ENCODE peak calls at places on chromosome 14, in nine cellular contexts. One of them, this sample, is unnamed.

GRCh38 chr14:100587248-100587762 is at the start of gene BEGAIN:
- DNase-seq in stimulated activated CD4-positive, alpha-beta T cell treated with anti-CD3 and anti-CD28 coated beads, Interleukin-4, amount 100 ng/mL, for 24 hours: no peak
- DNase-seq in MCF 10A: no peak
- DNase-seq in endothelial cell: no peak
- DNase-seq in activated T-helper 1 cell treated with anti-CD3 and anti-CD28 coated beads, Interleukin-2, amount 50 U/mL, for 16 hours: no peak
- DNase-seq in AG04450: no peak
- DNase-seq in fibroblast of pulmonary artery: no peak
- DNase-seq in CD8-positive, alpha-beta memory T cell: no peak
- DNase-seq in NCI-H446 treated with DMSO at 0.1 percent for 48 hours: no peak
- DNase-seq in this sample: peak

GRCh38 chr14:33709711-33710110 is 241.2 kb downstream of the EGLN3 start:
- DNase-seq in stimulated activated CD4-positive, alpha-beta T cell treated with anti-CD3 and anti-CD28 coated beads, Interleukin-4, amount 100 ng/mL, for 24 hours: no peak
- DNase-seq in MCF 10A: no peak
- DNase-seq in endothelial cell: no peak
- DNase-seq in activated T-helper 1 cell treated with anti-CD3 and anti-CD28 coated beads, Interleukin-2, amount 50 U/mL, for 16 hours: no peak
- DNase-seq in AG04450: no peak
- DNase-seq in fibroblast of pulmonary artery: no peak
- DNase-seq in CD8-positive, alpha-beta memory T cell: no peak
- DNase-seq in NCI-H446 treated with DMSO at 0.1 percent for 48 hours: no peak
- DNase-seq in this sample: no peak

GRCh38 chr14:34665785-34666425 is 36.0 kb upstream of the SNX6 start:
- DNase-seq in stimulated activated CD4-positive, alpha-beta T cell treated with anti-CD3 and anti-CD28 coated beads, Interleukin-4, amount 100 ng/mL, for 24 hours: peak
- DNase-seq in MCF 10A: peak
- DNase-seq in endothelial cell: no peak
- DNase-seq in activated T-helper 1 cell treated with anti-CD3 and anti-CD28 coated beads, Interleukin-2, amount 50 U/mL, for 16 hours: no peak
- DNase-seq in AG04450: peak
- DNase-seq in fibroblast of pulmonary artery: peak
- DNase-seq in CD8-positive, alpha-beta memory T cell: no peak
- DNase-seq in NCI-H446 treated with DMSO at 0.1 percent for 48 hours: no peak
- DNase-seq in this sample: no peak

GRCh38 chr14:20652996-20653975 is 11.8 kb upstream of the OR6S1 start:
- DNase-seq in stimulated activated CD4-positive, alpha-beta T cell treated with anti-CD3 and anti-CD28 coated beads, Interleukin-4, amount 100 ng/mL, for 24 hours: peak
- DNase-seq in MCF 10A: peak
- DNase-seq in endothelial cell: peak
- DNase-seq in activated T-helper 1 cell treated with anti-CD3 and anti-CD28 coated beads, Interleukin-2, amount 50 U/mL, for 16 hours: no peak
- DNase-seq in AG04450: no peak
- DNase-seq in fibroblast of pulmonary artery: peak
- DNase-seq in CD8-positive, alpha-beta memory T cell: no peak
- DNase-seq in NCI-H446 treated with DMSO at 0.1 percent for 48 hours: no peak
- DNase-seq in this sample: no peak

GRCh38 chr14:64708148-64709004 is 4.2 kb downstream of the PLEKHG3 start:
- DNase-seq in stimulated activated CD4-positive, alpha-beta T cell treated with anti-CD3 and anti-CD28 coated beads, Interleukin-4, amount 100 ng/mL, for 24 hours: no peak
- DNase-seq in MCF 10A: peak
- DNase-seq in endothelial cell: no peak
- DNase-seq in activated T-helper 1 cell treated with anti-CD3 and anti-CD28 coated beads, Interleukin-2, amount 50 U/mL, for 16 hours: no peak
- DNase-seq in AG04450: no peak
- DNase-seq in fibroblast of pulmonary artery: no peak
- DNase-seq in CD8-positive, alpha-beta memory T cell: peak
- DNase-seq in NCI-H446 treated with DMSO at 0.1 percent for 48 hours: no peak
- DNase-seq in this sample: no peak

GRCh38 chr14:50320279-50320678 is 8.2 kb downstream of the DMAC2L start:
- DNase-seq in stimulated activated CD4-positive, alpha-beta T cell treated with anti-CD3 and anti-CD28 coated beads, Interleukin-4, amount 100 ng/mL, for 24 hours: peak
- DNase-seq in MCF 10A: no peak
- DNase-seq in endothelial cell: no peak
- DNase-seq in activated T-helper 1 cell treated with anti-CD3 and anti-CD28 coated beads, Interleukin-2, amount 50 U/mL, for 16 hours: no peak
- DNase-seq in AG04450: no peak
- DNase-seq in fibroblast of pulmonary artery: peak
- DNase-seq in CD8-positive, alpha-beta memory T cell: no peak
- DNase-seq in NCI-H446 treated with DMSO at 0.1 percent for 48 hours: no peak
- DNase-seq in this sample: no peak

GRCh38 chr14:79473676-79474075 is 737.6 kb downstream of the DIO2 start:
- DNase-seq in stimulated activated CD4-positive, alpha-beta T cell treated with anti-CD3 and anti-CD28 coated beads, Interleukin-4, amount 100 ng/mL, for 24 hours: no peak
- DNase-seq in MCF 10A: no peak
- DNase-seq in endothelial cell: no peak
- DNase-seq in activated T-helper 1 cell treated with anti-CD3 and anti-CD28 coated beads, Interleukin-2, amount 50 U/mL, for 16 hours: no peak
- DNase-seq in AG04450: no peak
- DNase-seq in fibroblast of pulmonary artery: no peak
- DNase-seq in CD8-positive, alpha-beta memory T cell: no peak
- DNase-seq in NCI-H446 treated with DMSO at 0.1 percent for 48 hours: peak
- DNase-seq in this sample: no peak

GRCh38 chr14:54625158-54625557 is 58.2 kb downstream of the SAMD4A start:
- DNase-seq in stimulated activated CD4-positive, alpha-beta T cell treated with anti-CD3 and anti-CD28 coated beads, Interleukin-4, amount 100 ng/mL, for 24 hours: no peak
- DNase-seq in MCF 10A: peak
- DNase-seq in endothelial cell: no peak
- DNase-seq in activated T-helper 1 cell treated with anti-CD3 and anti-CD28 coated beads, Interleukin-2, amount 50 U/mL, for 16 hours: no peak
- DNase-seq in AG04450: peak
- DNase-seq in fibroblast of pulmonary artery: peak
- DNase-seq in CD8-positive, alpha-beta memory T cell: no peak
- DNase-seq in NCI-H446 treated with DMSO at 0.1 percent for 48 hours: no peak
- DNase-seq in this sample: no peak

GRCh38 chr14:75165586-75166391 is 10.6 kb downstream of the TMED10 start:
- DNase-seq in stimulated activated CD4-positive, alpha-beta T cell treated with anti-CD3 and anti-CD28 coated beads, Interleukin-4, amount 100 ng/mL, for 24 hours: no peak
- DNase-seq in MCF 10A: no peak
- DNase-seq in endothelial cell: no peak
- DNase-seq in activated T-helper 1 cell treated with anti-CD3 and anti-CD28 coated beads, Interleukin-2, amount 50 U/mL, for 16 hours: no peak
- DNase-seq in AG04450: no peak
- DNase-seq in fibroblast of pulmonary artery: peak
- DNase-seq in CD8-positive, alpha-beta memory T cell: no peak
- DNase-seq in NCI-H446 treated with DMSO at 0.1 percent for 48 hours: no peak
- DNase-seq in this sample: no peak

GRCh38 chr14:37447883-37448391 is 147.1 kb downstream of the FOXA1 start:
- DNase-seq in stimulated activated CD4-positive, alpha-beta T cell treated with anti-CD3 and anti-CD28 coated beads, Interleukin-4, amount 100 ng/mL, for 24 hours: no peak
- DNase-seq in MCF 10A: no peak
- DNase-seq in endothelial cell: no peak
- DNase-seq in activated T-helper 1 cell treated with anti-CD3 and anti-CD28 coated beads, Interleukin-2, amount 50 U/mL, for 16 hours: no peak
- DNase-seq in AG04450: no peak
- DNase-seq in fibroblast of pulmonary artery: no peak
- DNase-seq in CD8-positive, alpha-beta memory T cell: no peak
- DNase-seq in NCI-H446 treated with DMSO at 0.1 percent for 48 hours: no peak
- DNase-seq in this sample: no peak

GRCh38 chr14:96197969-96198368 is 6.7 kb upstream of the BDKRB2 start:
- DNase-seq in stimulated activated CD4-positive, alpha-beta T cell treated with anti-CD3 and anti-CD28 coated beads, Interleukin-4, amount 100 ng/mL, for 24 hours: no peak
- DNase-seq in MCF 10A: no peak
- DNase-seq in endothelial cell: no peak
- DNase-seq in activated T-helper 1 cell treated with anti-CD3 and anti-CD28 coated beads, Interleukin-2, amount 50 U/mL, for 16 hours: no peak
- DNase-seq in AG04450: no peak
- DNase-seq in fibroblast of pulmonary artery: no peak
- DNase-seq in CD8-positive, alpha-beta memory T cell: no peak
- DNase-seq in NCI-H446 treated with DMSO at 0.1 percent for 48 hours: no peak
- DNase-seq in this sample: no peak

GRCh38 chr14:22887260-22887989 is 4.4 kb downstream of the REM2 start:
- DNase-seq in stimulated activated CD4-positive, alpha-beta T cell treated with anti-CD3 and anti-CD28 coated beads, Interleukin-4, amount 100 ng/mL, for 24 hours: peak
- DNase-seq in MCF 10A: peak
- DNase-seq in endothelial cell: peak
- DNase-seq in activated T-helper 1 cell treated with anti-CD3 and anti-CD28 coated beads, Interleukin-2, amount 50 U/mL, for 16 hours: no peak
- DNase-seq in AG04450: no peak
- DNase-seq in fibroblast of pulmonary artery: peak
- DNase-seq in CD8-positive, alpha-beta memory T cell: no peak
- DNase-seq in NCI-H446 treated with DMSO at 0.1 percent for 48 hours: peak
- DNase-seq in this sample: peak

GRCh38 chr14:93936245-93936644 is 9.1 kb downstream of the FAM181A start:
- DNase-seq in stimulated activated CD4-positive, alpha-beta T cell treated with anti-CD3 and anti-CD28 coated beads, Interleukin-4, amount 100 ng/mL, for 24 hours: peak
- DNase-seq in MCF 10A: peak
- DNase-seq in endothelial cell: no peak
- DNase-seq in activated T-helper 1 cell treated with anti-CD3 and anti-CD28 coated beads, Interleukin-2, amount 50 U/mL, for 16 hours: no peak
- DNase-seq in AG04450: no peak
- DNase-seq in fibroblast of pulmonary artery: no peak
- DNase-seq in CD8-positive, alpha-beta memory T cell: no peak
- DNase-seq in NCI-H446 treated with DMSO at 0.1 percent for 48 hours: no peak
- DNase-seq in this sample: peak

GRCh38 chr14:93090826-93091583 is 24.7 kb downstream of the ITPK1 start:
- DNase-seq in stimulated activated CD4-positive, alpha-beta T cell treated with anti-CD3 and anti-CD28 coated beads, Interleukin-4, amount 100 ng/mL, for 24 hours: no peak
- DNase-seq in MCF 10A: no peak
- DNase-seq in endothelial cell: no peak
- DNase-seq in activated T-helper 1 cell treated with anti-CD3 and anti-CD28 coated beads, Interleukin-2, amount 50 U/mL, for 16 hours: no peak
- DNase-seq in AG04450: no peak
- DNase-seq in fibroblast of pulmonary artery: peak
- DNase-seq in CD8-positive, alpha-beta memory T cell: no peak
- DNase-seq in NCI-H446 treated with DMSO at 0.1 percent for 48 hours: peak
- DNase-seq in this sample: peak

GRCh38 chr14:85528882-85529585 is 910 bp upstream of the FLRT2 start:
- DNase-seq in stimulated activated CD4-positive, alpha-beta T cell treated with anti-CD3 and anti-CD28 coated beads, Interleukin-4, amount 100 ng/mL, for 24 hours: no peak
- DNase-seq in MCF 10A: peak
- DNase-seq in endothelial cell: no peak
- DNase-seq in activated T-helper 1 cell treated with anti-CD3 and anti-CD28 coated beads, Interleukin-2, amount 50 U/mL, for 16 hours: no peak
- DNase-seq in AG04450: no peak
- DNase-seq in fibroblast of pulmonary artery: peak
- DNase-seq in CD8-positive, alpha-beta memory T cell: no peak
- DNase-seq in NCI-H446 treated with DMSO at 0.1 percent for 48 hours: no peak
- DNase-seq in this sample: no peak

GRCh38 chr14:99157246-99157645 is 114.8 kb downstream of the BCL11B start:
- DNase-seq in stimulated activated CD4-positive, alpha-beta T cell treated with anti-CD3 and anti-CD28 coated beads, Interleukin-4, amount 100 ng/mL, for 24 hours: no peak
- DNase-seq in MCF 10A: no peak
- DNase-seq in endothelial cell: no peak
- DNase-seq in activated T-helper 1 cell treated with anti-CD3 and anti-CD28 coated beads, Interleukin-2, amount 50 U/mL, for 16 hours: no peak
- DNase-seq in AG04450: no peak
- DNase-seq in fibroblast of pulmonary artery: no peak
- DNase-seq in CD8-positive, alpha-beta memory T cell: no peak
- DNase-seq in NCI-H446 treated with DMSO at 0.1 percent for 48 hours: no peak
- DNase-seq in this sample: no peak

GRCh38 chr14:44589180-44589579 is 82.1 kb upstream of the FSCB start:
- DNase-seq in stimulated activated CD4-positive, alpha-beta T cell treated with anti-CD3 and anti-CD28 coated beads, Interleukin-4, amount 100 ng/mL, for 24 hours: no peak
- DNase-seq in MCF 10A: peak
- DNase-seq in endothelial cell: no peak
- DNase-seq in activated T-helper 1 cell treated with anti-CD3 and anti-CD28 coated beads, Interleukin-2, amount 50 U/mL, for 16 hours: no peak
- DNase-seq in AG04450: no peak
- DNase-seq in fibroblast of pulmonary artery: no peak
- DNase-seq in CD8-positive, alpha-beta memory T cell: no peak
- DNase-seq in NCI-H446 treated with DMSO at 0.1 percent for 48 hours: no peak
- DNase-seq in this sample: no peak

GRCh38 chr14:90397401-90398314 is 829 bp downstream of the CALM1 start:
- DNase-seq in stimulated activated CD4-positive, alpha-beta T cell treated with anti-CD3 and anti-CD28 coated beads, Interleukin-4, amount 100 ng/mL, for 24 hours: peak
- DNase-seq in MCF 10A: peak
- DNase-seq in endothelial cell: peak
- DNase-seq in activated T-helper 1 cell treated with anti-CD3 and anti-CD28 coated beads, Interleukin-2, amount 50 U/mL, for 16 hours: peak
- DNase-seq in AG04450: no peak
- DNase-seq in fibroblast of pulmonary artery: peak
- DNase-seq in CD8-positive, alpha-beta memory T cell: peak
- DNase-seq in NCI-H446 treated with DMSO at 0.1 percent for 48 hours: no peak
- DNase-seq in this sample: peak

GRCh38 chr14:95784137-95784536 is 70.2 kb upstream of the TCL1A start:
- DNase-seq in stimulated activated CD4-positive, alpha-beta T cell treated with anti-CD3 and anti-CD28 coated beads, Interleukin-4, amount 100 ng/mL, for 24 hours: peak
- DNase-seq in MCF 10A: peak
- DNase-seq in endothelial cell: peak
- DNase-seq in activated T-helper 1 cell treated with anti-CD3 and anti-CD28 coated beads, Interleukin-2, amount 50 U/mL, for 16 hours: no peak
- DNase-seq in AG04450: no peak
- DNase-seq in fibroblast of pulmonary artery: peak
- DNase-seq in CD8-positive, alpha-beta memory T cell: no peak
- DNase-seq in NCI-H446 treated with DMSO at 0.1 percent for 48 hours: no peak
- DNase-seq in this sample: no peak

GRCh38 chr14:91942128-91942527 is 5.4 kb downstream of the FBLN5 start:
- DNase-seq in stimulated activated CD4-positive, alpha-beta T cell treated with anti-CD3 and anti-CD28 coated beads, Interleukin-4, amount 100 ng/mL, for 24 hours: no peak
- DNase-seq in MCF 10A: no peak
- DNase-seq in endothelial cell: no peak
- DNase-seq in activated T-helper 1 cell treated with anti-CD3 and anti-CD28 coated beads, Interleukin-2, amount 50 U/mL, for 16 hours: no peak
- DNase-seq in AG04450: no peak
- DNase-seq in fibroblast of pulmonary artery: no peak
- DNase-seq in CD8-positive, alpha-beta memory T cell: no peak
- DNase-seq in NCI-H446 treated with DMSO at 0.1 percent for 48 hours: no peak
- DNase-seq in this sample: no peak

GRCh38 chr14:64467131-64467530 is 1.8 kb downstream of the AKAP5 start:
- DNase-seq in stimulated activated CD4-positive, alpha-beta T cell treated with anti-CD3 and anti-CD28 coated beads, Interleukin-4, amount 100 ng/mL, for 24 hours: no peak
- DNase-seq in MCF 10A: no peak
- DNase-seq in endothelial cell: no peak
- DNase-seq in activated T-helper 1 cell treated with anti-CD3 and anti-CD28 coated beads, Interleukin-2, amount 50 U/mL, for 16 hours: no peak
- DNase-seq in AG04450: no peak
- DNase-seq in fibroblast of pulmonary artery: no peak
- DNase-seq in CD8-positive, alpha-beta memory T cell: no peak
- DNase-seq in NCI-H446 treated with DMSO at 0.1 percent for 48 hours: no peak
- DNase-seq in this sample: no peak

GRCh38 chr14:101894365-101895113 is 69.8 kb upstream of the DYNC1H1 start:
- DNase-seq in stimulated activated CD4-positive, alpha-beta T cell treated with anti-CD3 and anti-CD28 coated beads, Interleukin-4, amount 100 ng/mL, for 24 hours: no peak
- DNase-seq in MCF 10A: no peak
- DNase-seq in endothelial cell: no peak
- DNase-seq in activated T-helper 1 cell treated with anti-CD3 and anti-CD28 coated beads, Interleukin-2, amount 50 U/mL, for 16 hours: no peak
- DNase-seq in AG04450: no peak
- DNase-seq in fibroblast of pulmonary artery: no peak
- DNase-seq in CD8-positive, alpha-beta memory T cell: no peak
- DNase-seq in NCI-H446 treated with DMSO at 0.1 percent for 48 hours: no peak
- DNase-seq in this sample: no peak